ENCODE peak calls at places on chromosomes 3 and 15, in nine cellular contexts. H, D, C, G, B, N, S, R and O are unnamed samples.
A peak's percentile ranks its signal among the peaks of the same experiment; 100 is the strongest.

GRCh38 chr3:124812291-124813265 is 74.6 kb downstream of the ITGB5 start:
- DNase-seq in G (no peak), S (peak; percentile 88), R (peak; percentile 85), D (no peak), B (no peak), H (no peak), N (no peak), C (no peak), O (no peak)

GRCh38 chr3:190121061-190121765 is 516 bp upstream of the P3H2 start:
- DNase-seq in D (no peak), C (no peak), G (no peak), N (no peak), B (no peak), H (no peak), R (no peak), S (no peak), O (no peak)

GRCh38 chr15:98958918-98959639 is 48.5 kb downstream of the PGPEP1L start:
- DNase-seq in N (no peak), R (no peak), C (no peak), H (no peak), G (no peak), S (no peak), D (no peak), B (no peak), O (no peak)

GRCh38 chr3:150830094-150830681 is 67.2 kb upstream of the SIAH2 start:
- DNase-seq in G (no peak), H (no peak), C (no peak), N (no peak), B (peak; percentile 33), D (no peak), R (no peak), S (no peak), O (no peak)

GRCh38 chr3:12476238-12476897 is 7.9 kb upstream of the TSEN2 start:
- DNase-seq in G (no peak), H (no peak), C (no peak), N (no peak), R (no peak), D (no peak), B (no peak), S (no peak), O (no peak)

GRCh38 chr3:168053115-168053514 is 42.6 kb downstream of the GOLIM4 start:
- DNase-seq in B (no peak), G (no peak), R (no peak), D (no peak), C (no peak), S (no peak), N (no peak), H (no peak), O (no peak)

GRCh38 chr3:128355549-128355930 is 111.2 kb downstream of the DNAJB8 start:
- DNase-seq in R (no peak), N (no peak), B (no peak), G (no peak), S (no peak), D (no peak), H (no peak), C (no peak), O (no peak)

GRCh38 chr3:10950476-10951294 is 41.9 kb upstream of the SLC6A1 start:
- DNase-seq in H (no peak), C (no peak), R (peak; percentile 33), B (peak; percentile 30), D (no peak), N (no peak), S (no peak), G (no peak), O (no peak)

GRCh38 chr15:28894631-28895030 is 8.9 kb downstream of the APBA2 start:
- DNase-seq in H (no peak), S (no peak), B (no peak), D (peak; percentile 26), N (peak; percentile 58), C (no peak), R (no peak), G (no peak), O (no peak)